ENCODE peak calls at places on chromosomes 16 and 17, in eight cellular contexts. I is transverse colon; B is ascending aorta; O is CD8-positive, alpha-beta T cell; R is HL-60; G is spleen; E is right lobe of liver; F is SK-N-SH. U is an unnamed sample.

GRCh38 chr17:64357191-64357981 is 33.3 kb downstream of the PECAM1 start:
- DNase-seq in I (peak), B (no peak), O (no peak), R (peak), G (no peak), E (no peak), F (no peak), U (no peak)

GRCh38 chr16:55836158-55836611 is 3.3 kb upstream of the CES1 start:
- DNase-seq in I (no peak), B (no peak), O (no peak), R (peak), G (no peak), E (peak), F (no peak), U (no peak)

GRCh38 chr17:2237521-2237921 is 66.1 kb downstream of the SMG6 start:
- DNase-seq in I (no peak), B (no peak), O (no peak), R (no peak), G (no peak), E (no peak), F (no peak), U (no peak)

GRCh38 chr16:66116163-66116792 is 250.2 kb upstream of the CDH5 start:
- DNase-seq in I (no peak), B (no peak), O (no peak), R (no peak), G (no peak), E (no peak), F (no peak), U (no peak)

GRCh38 chr16:17836868-17837602 is 366.3 kb upstream of the XYLT1 start:
- DNase-seq in I (no peak), B (no peak), O (no peak), R (no peak), G (no peak), E (no peak), F (no peak), U (no peak)

GRCh38 chr16:52557236-52557635 is 10.3 kb upstream of the TOX3 start:
- DNase-seq in I (peak), B (no peak), O (no peak), R (no peak), G (no peak), E (no peak), F (no peak), U (no peak)

GRCh38 chr16:27242868-27243590 is 25.5 kb downstream of the NSMCE1 start:
- DNase-seq in I (no peak), B (peak), O (no peak), R (no peak), G (peak), E (no peak), F (no peak), U (no peak)

GRCh38 chr17:42409467-42410351 is 13.3 kb downstream of the CAVIN1 start:
- DNase-seq in I (peak), B (peak), O (no peak), R (no peak), G (no peak), E (no peak), F (no peak), U (no peak)

GRCh38 chr17:4719684-4720221 is 9.3 kb downstream of the ARRB2 start:
- DNase-seq in I (no peak), B (no peak), O (no peak), R (no peak), G (no peak), E (no peak), F (no peak), U (no peak)

GRCh38 chr17:64103751-64104364 is 26.1 kb downstream of the ERN1 start:
- DNase-seq in I (no peak), B (no peak), O (no peak), R (peak), G (no peak), E (no peak), F (no peak), U (no peak)

GRCh38 chr16:58399718-58400633 is 7.7 kb downstream of the GINS3 start:
- DNase-seq in I (no peak), B (no peak), O (no peak), R (no peak), G (no peak), E (no peak), F (no peak), U (no peak)

GRCh38 chr17:19728114-19728495 is 11.7 kb upstream of the SLC47A2 start:
- DNase-seq in I (peak), B (peak), O (no peak), R (peak), G (peak), E (peak), F (peak), U (peak)

GRCh38 chr16:74290356-74290755 is 6.3 kb upstream of the PSMD7 start:
- DNase-seq in I (no peak), B (no peak), O (no peak), R (no peak), G (no peak), E (no peak), F (no peak), U (no peak)

GRCh38 chr17:760371-760770 is 8.3 kb upstream of the GEMIN4 start:
- DNase-seq in I (no peak), B (no peak), O (no peak), R (no peak), G (peak), E (no peak), F (no peak), U (no peak)

GRCh38 chr16:85984211-85984880 is 85.4 kb downstream of the IRF8 start:
- DNase-seq in I (peak), B (no peak), O (no peak), R (no peak), G (peak), E (peak), F (no peak), U (no peak)

GRCh38 chr17:70808596-70808995 is 639.3 kb downstream of the KCNJ2 start:
- DNase-seq in I (no peak), B (no peak), O (no peak), R (no peak), G (no peak), E (no peak), F (peak), U (no peak)

GRCh38 chr16:7888421-7888820 is 555.8 kb downstream of the RBFOX1 start:
- DNase-seq in I (no peak), B (no peak), O (no peak), R (no peak), G (no peak), E (no peak), F (no peak), U (no peak)

GRCh38 chr17:40347319-40348135 is 17.0 kb downstream of the GJD3 start:
- DNase-seq in I (no peak), B (no peak), O (no peak), R (no peak), G (no peak), E (no peak), F (peak), U (no peak)

GRCh38 chr17:40346061-40346767 is 18.3 kb downstream of the GJD3 start:
- DNase-seq in I (no peak), B (no peak), O (no peak), R (no peak), G (no peak), E (no peak), F (no peak), U (peak)

GRCh38 chr17:40345161-40346034 is 19.1 kb downstream of the GJD3 start:
- DNase-seq in I (peak), B (no peak), O (no peak), R (no peak), G (peak), E (peak), F (peak), U (no peak)

GRCh38 chr17:40348136-40348504 is 16.4 kb downstream of the GJD3 start:
- DNase-seq in I (no peak), B (no peak), O (no peak), R (no peak), G (peak), E (no peak), F (no peak), U (no peak)

GRCh38 chr17:40346768-40347154 is 17.8 kb downstream of the GJD3 start:
- DNase-seq in I (no peak), B (no peak), O (no peak), R (no peak), G (no peak), E (no peak), F (no peak), U (peak)
- H3K27ac ChIP-seq in I (peak), B (peak), O (no peak), R (no peak), G (peak), E (peak), F (no peak), U (peak)

GRCh38 chr17:48563867-48564199 is 14.3 kb downstream of the HOXB4 start:
- DNase-seq in I (no peak), B (no peak), O (no peak), R (no peak), G (no peak), E (no peak), F (no peak), U (no peak)
- H3K27ac ChIP-seq in I (peak), B (peak), O (no peak), R (no peak), G (peak), E (peak), F (no peak), U (no peak)

GRCh38 chr17:50660887-50661345 is 26.2 kb downstream of the ABCC3 start:
- DNase-seq in I (no peak), B (no peak), O (no peak), R (no peak), G (no peak), E (no peak), F (peak), U (no peak)

GRCh38 chr17:50661795-50662391 is 27.2 kb downstream of the ABCC3 start:
- DNase-seq in I (peak), B (peak), O (no peak), R (no peak), G (no peak), E (no peak), F (peak), U (no peak)

GRCh38 chr17:50659220-50659619 is 24.5 kb downstream of the ABCC3 start:
- DNase-seq in I (no peak), B (no peak), O (no peak), R (no peak), G (no peak), E (no peak), F (no peak), U (no peak)

GRCh38 chr17:50661348-50661747 is 26.7 kb downstream of the ABCC3 start:
- DNase-seq in I (no peak), B (no peak), O (no peak), R (no peak), G (no peak), E (no peak), F (no peak), U (no peak)

GRCh38 chr17:50660042-50660886 is 25.6 kb downstream of the ABCC3 start:
- DNase-seq in I (peak), B (no peak), O (no peak), R (peak), G (no peak), E (no peak), F (peak), U (no peak)
- H3K27ac ChIP-seq in I (peak), B (peak), O (no peak), R (peak), G (peak), E (peak), F (peak), U (no peak)

GRCh38 chr16:81447383-81448101 is 2.9 kb downstream of the CMIP start:
- DNase-seq in I (peak), B (no peak), O (no peak), R (no peak), G (no peak), E (peak), F (no peak), U (no peak)
- H3K27ac ChIP-seq in I (peak), B (peak), O (no peak), R (peak), G (peak), E (peak), F (no peak), U (peak)

DNA sequence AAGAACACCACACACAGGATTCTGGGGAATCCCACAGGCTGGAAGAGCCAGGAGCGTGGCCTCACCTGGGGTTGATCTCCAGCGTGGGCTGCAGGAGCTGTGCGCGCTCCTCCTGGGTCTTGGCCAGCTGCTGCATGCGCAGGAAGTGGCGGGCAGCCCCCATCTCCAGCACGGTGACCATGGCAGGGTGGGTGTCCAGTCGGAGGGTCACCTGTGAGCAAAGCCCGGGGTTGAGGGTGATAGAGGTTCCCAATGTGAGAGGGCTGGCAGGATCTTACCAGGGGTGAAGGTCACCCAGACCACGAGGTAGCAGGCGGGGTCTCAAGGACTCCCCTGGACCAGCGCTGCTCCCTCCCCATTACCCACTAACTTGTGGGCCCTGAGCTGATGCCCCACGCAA is 7.4 kb downstream of the DNASE1 start:
- DNase-seq in I (no peak), B (no peak), O (no peak), R (no peak), G (no peak), E (no peak), F (no peak), U (no peak)
- H3K27ac ChIP-seq in I (no peak), B (no peak), O (no peak), R (no peak), G (no peak), E (no peak), F (no peak), U (no peak)

U was measured in substantia nigra.